ENCODE peak calls at places on chromosomes 1 and 21, in five cellular contexts. One of them, this sample, is unnamed. For H3K4me1 and H3K36me3, the result is how much of the 10 kb centered on the place peaks cover.

GRCh38 chr1:147497826-147498225 is 43.5 kb upstream of the BCL9 start:
- DNase-seq in GM23248: no peak
- DNase-seq in mesenchymal stem cell: no peak
- DNase-seq in psoas muscle: no peak
- DNase-seq in heart left ventricle: no peak
- DNase-seq in this sample: no peak

GRCh38 chr21:36156815-36157670 is at the start of gene DOP1B:
- DNase-seq in GM23248: peak
- DNase-seq in mesenchymal stem cell: no peak
- DNase-seq in psoas muscle: no peak
- DNase-seq in heart left ventricle: no peak
- DNase-seq in this sample: peak

GRCh38 chr21:46002841-46003574 is 21.4 kb downstream of the COL6A1 start:
- DNase-seq in GM23248: peak
- DNase-seq in mesenchymal stem cell: no peak
- DNase-seq in psoas muscle: peak
- DNase-seq in heart left ventricle: peak
- DNase-seq in this sample: peak

GRCh38 chr1:232880354-232880753 is 70.1 kb upstream of the NTPCR start:
- DNase-seq in GM23248: peak
- DNase-seq in mesenchymal stem cell: peak
- DNase-seq in psoas muscle: no peak
- DNase-seq in heart left ventricle: no peak
- DNase-seq in this sample: peak

GRCh38 chr1:84365225-84366221 is 32.8 kb upstream of the DNASE2B start:
- DNase-seq in GM23248: peak
- DNase-seq in mesenchymal stem cell: peak
- DNase-seq in psoas muscle: no peak
- DNase-seq in heart left ventricle: no peak
- DNase-seq in this sample: no peak

GRCh38 chr1:231796141-231796540 is 169.6 kb downstream of the DISC1 start:
- DNase-seq in GM23248: no peak
- DNase-seq in mesenchymal stem cell: no peak
- DNase-seq in psoas muscle: no peak
- DNase-seq in heart left ventricle: no peak
- DNase-seq in this sample: no peak

GRCh38 chr1:201686709-201687455 is 142.1 kb upstream of the IPO9 start:
- DNase-seq in GM23248: peak
- DNase-seq in mesenchymal stem cell: peak
- DNase-seq in psoas muscle: no peak
- DNase-seq in heart left ventricle: no peak
- DNase-seq in this sample: no peak

GRCh38 chr1:59100975-59101374 is 195.9 kb upstream of the FGGY start:
- DNase-seq in GM23248: peak
- DNase-seq in mesenchymal stem cell: peak
- DNase-seq in psoas muscle: peak
- DNase-seq in heart left ventricle: no peak
- DNase-seq in this sample: no peak

GRCh38 chr21:17429936-17430335 is 82.9 kb upstream of the CXADR start:
- DNase-seq in GM23248: no peak
- DNase-seq in mesenchymal stem cell: no peak
- DNase-seq in psoas muscle: no peak
- DNase-seq in heart left ventricle: no peak
- DNase-seq in this sample: no peak

GRCh38 chr1:25798666-25799345 is 1.2 kb upstream of the SELENON start:
- DNase-seq in GM23248: no peak
- DNase-seq in mesenchymal stem cell: no peak
- DNase-seq in psoas muscle: no peak
- DNase-seq in heart left ventricle: no peak
- DNase-seq in this sample: no peak

GRCh38 chr1:113123737-113124136 is 50.7 kb downstream of the LRIG2 start:
- DNase-seq in GM23248: peak
- DNase-seq in mesenchymal stem cell: peak
- DNase-seq in psoas muscle: no peak
- DNase-seq in heart left ventricle: no peak
- DNase-seq in this sample: no peak

GRCh38 chr1:211326528-211327340 is at the start of gene TRAF5:
- DNase-seq in GM23248: peak
- DNase-seq in mesenchymal stem cell: peak
- DNase-seq in psoas muscle: peak
- DNase-seq in heart left ventricle: peak
- DNase-seq in this sample: peak

GRCh38 chr1:92567211-92567868 is 80.6 kb upstream of the GFI1 start:
- DNase-seq in GM23248: peak
- DNase-seq in mesenchymal stem cell: no peak
- DNase-seq in psoas muscle: no peak
- DNase-seq in heart left ventricle: no peak
- DNase-seq in this sample: no peak

GRCh38 chr1:38004284-38005101 is 821 bp downstream of the FHL3 start:
- DNase-seq in GM23248: peak
- DNase-seq in mesenchymal stem cell: peak
- DNase-seq in psoas muscle: no peak
- DNase-seq in heart left ventricle: no peak
- DNase-seq in this sample: no peak

GRCh38 chr1:205518616-205519540 is 14.4 kb downstream of the CDK18 start:
- DNase-seq in GM23248: no peak
- DNase-seq in mesenchymal stem cell: no peak
- DNase-seq in psoas muscle: no peak
- DNase-seq in heart left ventricle: no peak
- DNase-seq in this sample: no peak

GRCh38 chr1:7281821-7282220 is 489.3 kb upstream of the VAMP3 start:
- DNase-seq in GM23248: peak
- DNase-seq in mesenchymal stem cell: peak
- DNase-seq in psoas muscle: peak
- DNase-seq in heart left ventricle: no peak
- DNase-seq in this sample: no peak

GRCh38 chr1:30374400-30375070 is 348.9 kb downstream of the MATN1 start:
- DNase-seq in GM23248: no peak
- DNase-seq in mesenchymal stem cell: no peak
- DNase-seq in psoas muscle: no peak
- DNase-seq in heart left ventricle: no peak
- DNase-seq in this sample: no peak

GRCh38 chr1:150551784-150552691 is 2.8 kb downstream of the ADAMTSL4 start:
- DNase-seq in GM23248: peak
- DNase-seq in mesenchymal stem cell: peak
- DNase-seq in psoas muscle: peak
- DNase-seq in heart left ventricle: peak
- DNase-seq in this sample: peak

GRCh38 chr1:156652131-156652991 is 10.4 kb downstream of the BCAN start:
- DNase-seq in GM23248: peak
- DNase-seq in mesenchymal stem cell: peak
- DNase-seq in psoas muscle: no peak
- DNase-seq in heart left ventricle: no peak
- DNase-seq in this sample: no peak

GRCh38 chr1:223535261-223535778 is 130.2 kb downstream of the CAPN8 start:
- DNase-seq in GM23248: no peak
- DNase-seq in mesenchymal stem cell: no peak
- DNase-seq in psoas muscle: no peak
- DNase-seq in heart left ventricle: no peak
- DNase-seq in this sample: no peak

GRCh38 chr1:15414450-15414823 is 4.7 kb downstream of the EFHD2 start:
- DNase-seq in GM23248: no peak
- DNase-seq in mesenchymal stem cell: no peak
- DNase-seq in psoas muscle: no peak
- DNase-seq in heart left ventricle: no peak
- DNase-seq in this sample: no peak

GRCh38 chr1:207669469-207670111 is 24.7 kb downstream of the CR1L start:
- DNase-seq in GM23248: no peak
- DNase-seq in mesenchymal stem cell: no peak
- DNase-seq in psoas muscle: no peak
- DNase-seq in heart left ventricle: no peak
- DNase-seq in this sample: no peak

GRCh38 chr1:151693057-151693651 is 23.4 kb downstream of the CELF3 start:
- DNase-seq in GM23248: peak
- DNase-seq in mesenchymal stem cell: peak
- DNase-seq in psoas muscle: no peak
- DNase-seq in heart left ventricle: no peak
- DNase-seq in this sample: no peak

DNA sequence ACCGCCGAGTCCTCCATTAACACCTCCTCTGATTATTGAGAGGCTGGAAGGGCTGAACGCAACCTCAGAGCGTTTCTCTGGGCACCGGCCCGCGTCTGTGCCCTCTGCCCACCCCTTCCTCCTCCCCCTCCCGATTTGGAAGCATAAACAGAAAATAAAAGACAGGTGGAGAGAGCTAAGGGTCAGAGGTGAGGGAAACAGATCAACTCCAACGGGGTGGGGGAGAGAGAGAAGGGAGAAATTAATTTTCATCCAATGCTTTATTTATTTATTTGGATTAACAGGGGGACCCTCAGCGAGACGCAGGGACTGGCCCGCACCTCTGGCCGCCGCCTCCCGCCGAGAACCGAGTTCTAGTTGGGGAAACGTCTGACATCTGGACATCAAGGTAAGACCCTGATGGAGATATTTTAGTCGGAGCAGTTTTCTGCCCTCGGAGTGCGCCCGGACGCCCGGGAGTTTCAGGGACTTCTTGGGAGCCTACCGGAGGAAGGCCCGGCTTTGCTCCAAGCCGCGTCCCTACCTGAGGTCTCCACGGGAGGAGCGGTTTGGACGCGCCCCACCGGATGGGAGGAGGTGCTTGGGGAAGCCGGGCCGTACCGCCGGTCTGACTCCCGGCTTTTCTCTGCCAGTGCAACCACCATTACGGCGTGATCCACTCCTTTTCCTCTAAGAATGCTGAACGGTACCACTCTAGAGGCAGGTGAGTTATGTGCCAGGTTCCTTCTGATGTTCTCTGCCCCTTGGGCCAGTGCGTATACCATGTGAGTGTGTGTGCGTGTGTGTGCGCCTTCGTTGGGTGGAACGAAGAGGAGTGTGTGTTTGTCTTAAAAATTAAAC is 5.1 kb upstream of the LHX9 start:
- DNase-seq in GM23248: no peak
- DNase-seq in mesenchymal stem cell: no peak
- DNase-seq in psoas muscle: no peak
- DNase-seq in heart left ventricle: no peak
- DNase-seq in this sample: no peak
- H3K4me1 ChIP-seq in GM23248: under half
- H3K4me1 ChIP-seq in mesenchymal stem cell: under half
- H3K4me1 ChIP-seq in psoas muscle: under half
- H3K4me1 ChIP-seq in heart left ventricle: under half
- H3K4me1 ChIP-seq in this sample: under half

GRCh38 chr1:19138958-19139581 is 71.0 kb downstream of the UBR4 start:
- DNase-seq in GM23248: no peak
- DNase-seq in mesenchymal stem cell: no peak
- DNase-seq in psoas muscle: no peak
- DNase-seq in heart left ventricle: no peak
- DNase-seq in this sample: no peak
- H3K36me3 ChIP-seq in GM23248: half or more
- H3K36me3 ChIP-seq in mesenchymal stem cell: half or more
- H3K36me3 ChIP-seq in psoas muscle: half or more
- H3K36me3 ChIP-seq in heart left ventricle: under half
- H3K36me3 ChIP-seq in this sample: under half

DNA sequence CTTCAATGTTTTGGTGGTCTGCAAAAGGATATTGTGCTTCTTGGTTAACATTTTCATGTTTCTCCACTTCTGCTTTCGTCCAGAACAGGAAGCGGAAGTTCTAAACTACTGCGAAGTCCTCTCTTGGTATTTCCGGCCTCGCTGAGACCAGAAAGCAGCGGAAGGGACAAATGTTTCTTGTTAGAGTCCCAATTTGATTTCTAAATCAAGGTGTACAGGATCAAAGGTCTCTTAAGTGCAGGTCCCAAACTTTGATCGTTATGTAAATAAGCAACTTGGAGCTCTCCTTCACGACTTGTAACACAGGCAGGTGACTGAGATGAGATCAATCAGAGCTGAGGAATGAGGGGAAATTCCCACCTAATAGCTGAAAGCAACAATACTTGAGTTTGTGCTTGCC is 40.1 kb upstream of the HMCN1 start:
- DNase-seq in GM23248: no peak
- DNase-seq in mesenchymal stem cell: no peak
- DNase-seq in psoas muscle: no peak
- DNase-seq in heart left ventricle: peak
- DNase-seq in this sample: no peak
- H3K4me3 ChIP-seq in GM23248: no peak
- H3K4me3 ChIP-seq in mesenchymal stem cell: no peak
- H3K4me3 ChIP-seq in psoas muscle: peak
- H3K4me3 ChIP-seq in heart left ventricle: no peak
- H3K4me3 ChIP-seq in this sample: no peak

DNA sequence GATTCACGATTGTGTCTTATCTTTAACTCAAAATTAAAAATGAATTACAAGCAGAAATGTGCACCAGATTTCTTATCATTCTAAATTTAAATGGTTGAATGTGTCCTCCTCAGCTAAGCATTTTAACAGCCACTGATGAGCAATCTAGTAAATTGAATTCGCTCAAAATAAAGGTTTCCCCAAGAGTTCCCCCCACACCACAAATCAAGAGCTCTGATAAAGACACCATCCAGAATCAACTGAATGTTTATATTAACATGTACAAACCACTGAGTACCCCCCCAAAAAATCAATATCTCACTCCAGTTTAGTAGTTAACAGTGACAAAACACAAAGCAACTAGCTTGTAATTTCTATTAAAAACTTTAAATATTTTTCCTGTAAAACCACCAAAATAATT is 1.9 kb downstream of the GPBP1L1 start:
- DNase-seq in GM23248: no peak
- DNase-seq in mesenchymal stem cell: no peak
- DNase-seq in psoas muscle: no peak
- DNase-seq in heart left ventricle: no peak
- DNase-seq in this sample: no peak
- H3K4me1 ChIP-seq in GM23248: under half
- H3K4me1 ChIP-seq in mesenchymal stem cell: under half
- H3K4me1 ChIP-seq in psoas muscle: under half
- H3K4me1 ChIP-seq in heart left ventricle: under half
- H3K4me1 ChIP-seq in this sample: under half

DNA sequence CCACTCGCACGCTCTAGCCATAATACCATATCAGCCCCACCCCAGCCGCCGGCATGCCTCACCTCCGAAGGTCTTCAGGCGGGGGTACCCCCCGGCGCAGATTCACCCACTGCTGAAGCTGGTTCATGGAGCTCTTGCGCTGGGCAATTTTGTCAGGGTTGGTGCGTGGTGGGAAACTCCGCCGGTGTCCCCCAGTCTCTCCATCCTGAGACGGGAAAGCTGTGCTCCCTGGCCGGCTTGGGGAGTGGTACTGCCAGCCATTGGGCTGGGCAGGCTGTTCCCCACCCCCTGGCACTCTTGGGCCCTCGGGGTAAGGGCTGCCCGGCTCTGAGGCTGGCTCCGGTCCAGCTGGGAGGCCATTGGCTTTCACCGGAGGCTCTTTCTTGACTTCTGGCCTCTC is 45.4 kb upstream of the GOLT1A start:
- DNase-seq in GM23248: no peak
- DNase-seq in mesenchymal stem cell: no peak
- DNase-seq in psoas muscle: no peak
- DNase-seq in heart left ventricle: no peak
- DNase-seq in this sample: no peak
- H3K36me3 ChIP-seq in GM23248: under half
- H3K36me3 ChIP-seq in mesenchymal stem cell: under half
- H3K36me3 ChIP-seq in psoas muscle: under half
- H3K36me3 ChIP-seq in heart left ventricle: under half
- H3K36me3 ChIP-seq in this sample: half or more